ENCODE peak calls at places on chromosomes 11 and 22, in four cellular contexts. V, A, G and F are unnamed samples.

GRCh38 chr11:134019500-134019899 is 49.4 kb upstream of the JAM3 start:
- DNase-seq in G (no peak), A (no peak), V (peak; percentile 63), F (no peak)

GRCh38 chr11:61730222-61730994 is 22.0 kb upstream of the MYRF start:
- DNase-seq in G (no peak), A (no peak), V (no peak), F (no peak)

GRCh38 chr22:20624161-20624616 is 116.8 kb downstream of the MED15 start:
- DNase-seq in G (no peak), V (no peak), A (peak; percentile 50), F (no peak)

GRCh38 chr22:27682438-27682837 is 119.1 kb downstream of the MN1 start:
- DNase-seq in A (peak; percentile 35), G (no peak), V (no peak), F (no peak)

GRCh38 chr22:37484115-37485005 is 1.8 kb downstream of the MFNG start:
- DNase-seq in V (no peak), A (no peak), G (no peak), F (peak; percentile 50)

GRCh38 chr11:128463386-128463829 is 124.0 kb downstream of the ETS1 start:
- DNase-seq in V (no peak), G (no peak), A (peak; percentile 83), F (no peak)

GRCh38 chr22:17969732-17970131 is 54.6 kb downstream of the MICAL3 start:
- DNase-seq in V (no peak), G (peak; percentile 94), A (peak; percentile 92), F (no peak)

GRCh38 chr11:2160736-2161259 is at the start of gene INS:
- DNase-seq in A (no peak), V (no peak), G (no peak), F (no peak)

GRCh38 chr11:86210898-86211297 is 33.7 kb upstream of the EED start:
- DNase-seq in A (no peak), G (no peak), V (no peak), F (no peak)

GRCh38 chr11:4187055-4187988 is 92.7 kb downstream of the RRM1 start:
- DNase-seq in G (peak; percentile 49), A (peak; percentile 90), V (peak; percentile 84), F (peak; percentile 93)

GRCh38 chr11:35138949-35139881 is at the start of gene CD44:
- DNase-seq in G (peak; percentile 73), V (no peak), A (peak; percentile 96), F (no peak)

GRCh38 chr22:49979587-49980264 is 19.2 kb downstream of the PIM3 start:
- DNase-seq in V (no peak), G (no peak), A (peak; percentile 59), F (no peak)

GRCh38 chr11:76626921-76627391 is 43.6 kb downstream of the LRRC32 start:
- DNase-seq in G (no peak), V (no peak), A (peak; percentile 22), F (no peak)

GRCh38 chr11:96234866-96235441 is 108.0 kb downstream of the MAML2 start:
- DNase-seq in A (peak; percentile 37), G (no peak), V (no peak), F (no peak)

GRCh38 chr22:23478175-23478574 is 101.9 kb downstream of the IGLL1 start:
- DNase-seq in G (no peak), V (no peak), A (no peak), F (no peak)

GRCh38 chr11:112543390-112543789 is 282.7 kb upstream of the PLET1 start:
- DNase-seq in A (no peak), G (no peak), V (no peak), F (no peak)

GRCh38 chr11:60951909-60952741 is at the start of gene SLC15A3:
- DNase-seq in G (no peak), V (no peak), A (peak; percentile 66), F (no peak)

GRCh38 chr22:24521791-24522245 is 26.7 kb downstream of the UPB1 start:
- DNase-seq in A (peak; percentile 59), G (no peak), V (peak; percentile 84), F (no peak)

GRCh38 chr11:97751405-97751804 is 1269.3 kb upstream of the CNTN5 start:
- DNase-seq in A (no peak), V (no peak), G (no peak), F (no peak)

GRCh38 chr22:27377901-27378300 is 423.7 kb downstream of the MN1 start:
- DNase-seq in G (no peak), A (no peak), V (no peak), F (no peak)

GRCh38 chr11:107370390-107370789 is 87.2 kb downstream of the CWF19L2 start:
- DNase-seq in G (peak; percentile 1), V (no peak), A (peak; percentile 63), F (no peak)

GRCh38 chr22:24420072-24420976 is 7.1 kb upstream of the ADORA2A start:
- DNase-seq in A (no peak), G (no peak), V (no peak), F (no peak)

GRCh38 chr11:924406-925157 is 1.1 kb upstream of the AP2A2 start:
- DNase-seq in G (no peak), A (no peak), V (peak; percentile 80), F (no peak)

GRCh38 chr11:111605681-111606080 is 3.4 kb downstream of the SIK2 start:
- DNase-seq in G (no peak), A (no peak), V (no peak), F (no peak)

GRCh38 chr11:62600367-62601113 is 1.1 kb downstream of the MTA2 start:
- DNase-seq in V (no peak), A (no peak), G (no peak), F (no peak)

GRCh38 chr22:27192135-27192900 is 534.9 kb downstream of the MIAT start:
- DNase-seq in V (no peak), A (peak; percentile 26), G (no peak), F (no peak)

GRCh38 chr11:131859811-131860210 is 489.4 kb downstream of the NTM start:
- DNase-seq in V (no peak), G (no peak), A (peak; percentile 80), F (no peak)

GRCh38 chr11:65225284-65226102 is 36.3 kb upstream of the POLA2 start:
- DNase-seq in G (peak; percentile 6), V (peak; percentile 25), A (peak; percentile 85), F (no peak)

GRCh38 chr22:42615092-42615859 is 593 bp upstream of the POLDIP3 start:
- DNase-seq in A (peak; percentile 98), V (peak; percentile 94), G (peak; percentile 99), F (peak; percentile 85)

GRCh38 chr11:21588754-21589153 is 604.1 kb upstream of the ANO5 start:
- DNase-seq in G (no peak), V (no peak), A (no peak), F (no peak)

GRCh38 chr11:105923814-105924213 is 98.2 kb downstream of the MSANTD4 start:
- DNase-seq in G (no peak), V (peak; percentile 86), A (peak; percentile 62), F (no peak)

GRCh38 chr11:71200172-71200716 is 52.1 kb downstream of the SHANK2 start:
- DNase-seq in A (no peak), G (no peak), V (no peak), F (no peak)